ENCODE peak calls at places on chromosomes 16 and 17, in five cellular contexts. Q is aorta, B is cardiac fibroblast, I is nucleus accumbens, K is MCF 10A. F is an unnamed sample.

GRCh38 chr17:67575325-67575724 is 142.4 kb upstream of the NOL11 start:
- DNase-seq in Q (no peak), B (no peak), I (no peak), K (no peak), F (no peak)

GRCh38 chr17:31674717-31675349 is 184.2 kb downstream of the COPRS start:
- DNase-seq in Q (no peak), B (peak), I (no peak), K (peak), F (no peak)

GRCh38 chr16:84737658-84738057 is 37.9 kb downstream of the USP10 start:
- DNase-seq in Q (no peak), B (no peak), I (no peak), K (no peak), F (no peak)

GRCh38 chr17:59427996-59428395 is 96.5 kb downstream of the YPEL2 start:
- DNase-seq in Q (peak), B (peak), I (peak), K (no peak), F (no peak)

GRCh38 chr17:72349508-72350472 is 229.0 kb downstream of the SOX9 start:
- DNase-seq in Q (no peak), B (no peak), I (no peak), K (no peak), F (no peak)

GRCh38 chr17:15289285-15290185 is 24.4 kb upstream of the PMP22 start:
- DNase-seq in Q (no peak), B (peak), I (no peak), K (peak), F (no peak)

GRCh38 chr17:78707016-78707415 is 75.1 kb downstream of the CYTH1 start:
- DNase-seq in Q (no peak), B (no peak), I (no peak), K (peak), F (no peak)

GRCh38 chr16:64094992-64095579 is 1026.8 kb downstream of the CDH11 start:
- DNase-seq in Q (no peak), B (no peak), I (no peak), K (peak), F (no peak)

GRCh38 chr16:86091976-86092375 is 193.0 kb downstream of the IRF8 start:
- DNase-seq in Q (no peak), B (no peak), I (no peak), K (no peak), F (no peak)

GRCh38 chr16:13660807-13661206 is 259.1 kb upstream of the ERCC4 start:
- DNase-seq in Q (no peak), B (no peak), I (no peak), K (no peak), F (no peak)

GRCh38 chr16:76535-77272 is 1.3 kb upstream of the MPG start:
- DNase-seq in Q (peak), B (peak), I (peak), K (peak), F (peak)

GRCh38 chr16:87457724-87458423 is 35.0 kb downstream of the ZCCHC14 start:
- DNase-seq in Q (no peak), B (peak), I (no peak), K (peak), F (no peak)

GRCh38 chr17:60559995-60560859 is 34.2 kb upstream of the APPBP2 start:
- DNase-seq in Q (no peak), B (no peak), I (no peak), K (no peak), F (no peak)

GRCh38 chr16:66933776-66934137 is 445 bp downstream of the CIAO2B start:
- DNase-seq in Q (no peak), B (no peak), I (no peak), K (peak), F (no peak)

GRCh38 chr17:78357177-78357586 is 2.7 kb downstream of the SOCS3 start:
- DNase-seq in Q (peak), B (peak), I (peak), K (peak), F (peak)

GRCh38 chr16:79601092-79601977 is 798 bp upstream of the MAF start:
- DNase-seq in Q (peak), B (peak), I (peak), K (peak), F (peak)

GRCh38 chr16:56203052-56203451 is 11.8 kb downstream of the GNAO1 start:
- DNase-seq in Q (peak), B (no peak), I (no peak), K (peak), F (no peak)

GRCh38 chr17:81419333-81419885 is 24.2 kb downstream of the BAHCC1 start:
- DNase-seq in Q (peak), B (peak), I (peak), K (peak), F (peak)

GRCh38 chr16:578870-579405 is 9.2 kb downstream of the PIGQ start:
- DNase-seq in Q (peak), B (peak), I (no peak), K (peak), F (peak)

GRCh38 chr17:16975744-16976625 is 4.1 kb upstream of the TNFRSF13B start:
- DNase-seq in Q (no peak), B (no peak), I (no peak), K (no peak), F (no peak)

GRCh38 chr16:56682703-56683397 is 580 bp downstream of the MT1X start:
- DNase-seq in Q (no peak), B (no peak), I (no peak), K (no peak), F (peak)

GRCh38 chr16:11585460-11586374 is 1.0 kb downstream of the LITAF start:
- DNase-seq in Q (peak), B (peak), I (peak), K (peak), F (no peak)

GRCh38 chr17:39237586-39237985 is 11.8 kb upstream of the STAC2 start:
- DNase-seq in Q (no peak), B (no peak), I (no peak), K (no peak), F (no peak)

GRCh38 chr17:35786941-35787432 is 8.5 kb downstream of the MMP28 start:
- DNase-seq in Q (no peak), B (no peak), I (no peak), K (no peak), F (no peak)

GRCh38 chr17:39939588-39940419 is 12.3 kb downstream of the LRRC3C start:
- DNase-seq in Q (no peak), B (peak), I (no peak), K (no peak), F (no peak)

GRCh38 chr17:33328129-33328528 is 35.0 kb upstream of the ASIC2 start:
- DNase-seq in Q (no peak), B (no peak), I (no peak), K (peak), F (no peak)

GRCh38 chr16:58026139-58026704 is 668 bp downstream of the MMP15 start:
- DNase-seq in Q (no peak), B (peak), I (no peak), K (peak), F (peak)

GRCh38 chr17:6456321-6456720 is 12.1 kb downstream of the PIMREG start:
- DNase-seq in Q (peak), B (no peak), I (no peak), K (no peak), F (no peak)

GRCh38 chr17:18280239-18280638 is 19.8 kb downstream of the MIEF2 start:
- DNase-seq in Q (no peak), B (no peak), I (no peak), K (no peak), F (no peak)

GRCh38 chr17:47692895-47693666 is 880 bp upstream of the TBKBP1 start:
- DNase-seq in Q (no peak), B (no peak), I (no peak), K (no peak), F (no peak)

GRCh38 chr16:69942099-69942491 is 9.0 kb upstream of the CLEC18A start:
- DNase-seq in Q (no peak), B (no peak), I (no peak), K (no peak), F (no peak)

GRCh38 chr17:64327201-64327930 is 63.3 kb downstream of the PECAM1 start:
- DNase-seq in Q (no peak), B (peak), I (no peak), K (peak), F (peak)